ENCODE peak calls at places on chromosomes 12 and 14, in eight cellular contexts. One of them, this sample, is unnamed.
A peak's percentile ranks its signal among the peaks of the same experiment; 100 is the strongest.

GRCh38 chr12:49331360-49332222 is 5.4 kb downstream of the C1QL4 start:
- DNase-seq in A549: peak; percentile 90
- DNase-seq in GM12878: no peak
- DNase-seq in IMR-90: peak; percentile 76
- DNase-seq in endothelial cell of umbilical vein: peak; percentile 75
- DNase-seq in breast epithelium: peak; percentile 67
- DNase-seq in tibial nerve: peak; percentile 45
- DNase-seq in stomach: peak; percentile 73
- DNase-seq in this sample: peak; percentile 88

GRCh38 chr12:123384318-123384993 is 524 bp downstream of the KMT5A start:
- DNase-seq in A549: no peak
- DNase-seq in endothelial cell of umbilical vein: peak; percentile 36
- DNase-seq in GM12878: no peak
- DNase-seq in IMR-90: no peak
- DNase-seq in breast epithelium: no peak
- DNase-seq in tibial nerve: no peak
- DNase-seq in stomach: no peak
- DNase-seq in this sample: no peak

GRCh38 chr14:75491376-75491978 is 30.8 kb upstream of the BATF start:
- DNase-seq in breast epithelium: no peak
- DNase-seq in stomach: no peak
- DNase-seq in tibial nerve: no peak
- DNase-seq in GM12878: no peak
- DNase-seq in A549: no peak
- DNase-seq in IMR-90: no peak
- DNase-seq in endothelial cell of umbilical vein: no peak
- DNase-seq in this sample: no peak

GRCh38 chr14:26841920-26842741 is 244.3 kb upstream of the NOVA1 start:
- DNase-seq in endothelial cell of umbilical vein: peak; percentile 76
- DNase-seq in tibial nerve: peak; percentile 46
- DNase-seq in IMR-90: peak; percentile 60
- DNase-seq in stomach: peak; percentile 26
- DNase-seq in breast epithelium: peak; percentile 31
- DNase-seq in GM12878: no peak
- DNase-seq in A549: peak; percentile 34
- DNase-seq in this sample: peak; percentile 95

GRCh38 chr12:127060933-127061332 is 1206.0 kb upstream of the TMEM132C start:
- DNase-seq in A549: no peak
- DNase-seq in breast epithelium: no peak
- DNase-seq in stomach: no peak
- DNase-seq in IMR-90: no peak
- DNase-seq in GM12878: no peak
- DNase-seq in tibial nerve: no peak
- DNase-seq in endothelial cell of umbilical vein: no peak
- DNase-seq in this sample: no peak

GRCh38 chr14:53310412-53310811 is 157.3 kb upstream of the DDHD1 start:
- DNase-seq in IMR-90: no peak
- DNase-seq in A549: no peak
- DNase-seq in breast epithelium: no peak
- DNase-seq in endothelial cell of umbilical vein: no peak
- DNase-seq in tibial nerve: no peak
- DNase-seq in GM12878: no peak
- DNase-seq in stomach: no peak
- DNase-seq in this sample: no peak

GRCh38 chr14:105300542-105301102 is at the start of gene BRF1:
- DNase-seq in endothelial cell of umbilical vein: peak; percentile 95
- DNase-seq in GM12878: no peak
- DNase-seq in stomach: peak; percentile 95
- DNase-seq in tibial nerve: peak; percentile 91
- DNase-seq in breast epithelium: peak; percentile 91
- DNase-seq in A549: peak; percentile 85
- DNase-seq in IMR-90: peak; percentile 86
- DNase-seq in this sample: peak; percentile 94

GRCh38 chr14:73463411-73463810 is 5.1 kb upstream of the NUMB start:
- DNase-seq in IMR-90: peak; percentile 98
- DNase-seq in tibial nerve: no peak
- DNase-seq in endothelial cell of umbilical vein: peak; percentile 86
- DNase-seq in stomach: peak; percentile 33
- DNase-seq in A549: no peak
- DNase-seq in GM12878: no peak
- DNase-seq in breast epithelium: no peak
- DNase-seq in this sample: no peak

GRCh38 chr14:65332141-65332871 is 80.2 kb upstream of the FUT8 start:
- DNase-seq in IMR-90: no peak
- DNase-seq in A549: no peak
- DNase-seq in breast epithelium: no peak
- DNase-seq in endothelial cell of umbilical vein: peak; percentile 45
- DNase-seq in stomach: no peak
- DNase-seq in GM12878: no peak
- DNase-seq in tibial nerve: no peak
- DNase-seq in this sample: no peak

GRCh38 chr12:124782132-124782531 is 81.5 kb downstream of the SCARB1 start:
- DNase-seq in A549: no peak
- DNase-seq in GM12878: no peak
- DNase-seq in stomach: no peak
- DNase-seq in endothelial cell of umbilical vein: no peak
- DNase-seq in breast epithelium: no peak
- DNase-seq in tibial nerve: no peak
- DNase-seq in IMR-90: no peak
- DNase-seq in this sample: no peak

GRCh38 chr12:115687094-115687493 is 590.4 kb downstream of the MED13L start:
- DNase-seq in tibial nerve: no peak
- DNase-seq in IMR-90: no peak
- DNase-seq in GM12878: no peak
- DNase-seq in stomach: peak; percentile 26
- DNase-seq in endothelial cell of umbilical vein: no peak
- DNase-seq in A549: no peak
- DNase-seq in breast epithelium: no peak
- DNase-seq in this sample: no peak

GRCh38 chr12:100974747-100975146 is 180.2 kb downstream of the ANO4 start:
- DNase-seq in tibial nerve: no peak
- DNase-seq in GM12878: no peak
- DNase-seq in breast epithelium: no peak
- DNase-seq in endothelial cell of umbilical vein: no peak
- DNase-seq in stomach: no peak
- DNase-seq in IMR-90: no peak
- DNase-seq in A549: no peak
- DNase-seq in this sample: no peak

GRCh38 chr12:107645630-107646333 is 39.8 kb upstream of the PWP1 start:
- DNase-seq in A549: no peak
- DNase-seq in stomach: no peak
- DNase-seq in breast epithelium: no peak
- DNase-seq in tibial nerve: no peak
- DNase-seq in IMR-90: no peak
- DNase-seq in endothelial cell of umbilical vein: peak; percentile 85
- DNase-seq in GM12878: no peak
- DNase-seq in this sample: no peak

GRCh38 chr12:13798162-13798561 is 183.2 kb downstream of the GRIN2B start:
- DNase-seq in IMR-90: no peak
- DNase-seq in stomach: no peak
- DNase-seq in breast epithelium: no peak
- DNase-seq in A549: no peak
- DNase-seq in tibial nerve: no peak
- DNase-seq in GM12878: no peak
- DNase-seq in endothelial cell of umbilical vein: no peak
- DNase-seq in this sample: no peak

GRCh38 chr14:69713127-69713800 is 53.7 kb upstream of the SRSF5 start:
- DNase-seq in tibial nerve: no peak
- DNase-seq in GM12878: no peak
- DNase-seq in A549: no peak
- DNase-seq in endothelial cell of umbilical vein: peak; percentile 62
- DNase-seq in breast epithelium: peak; percentile 84
- DNase-seq in stomach: peak; percentile 65
- DNase-seq in IMR-90: no peak
- DNase-seq in this sample: no peak

DNA sequence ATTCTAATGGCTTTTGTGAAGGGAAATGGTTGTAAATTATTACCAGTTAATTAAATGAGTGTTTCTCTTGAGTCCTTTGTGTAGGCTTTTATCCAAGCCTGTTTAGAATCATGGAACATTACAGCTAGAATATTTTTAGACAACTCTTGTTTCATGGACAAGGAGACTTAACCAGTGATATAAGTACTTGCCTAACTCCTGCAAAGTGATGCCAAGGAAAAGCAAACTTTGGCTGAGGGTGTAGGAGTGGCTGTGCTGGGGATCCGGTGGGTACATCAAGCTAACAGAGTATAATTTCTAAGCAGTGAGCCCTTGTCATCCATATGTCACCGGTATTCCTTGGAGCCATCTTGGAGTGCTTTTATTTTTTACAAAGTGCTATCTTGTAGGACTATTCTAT is 61.5 kb downstream of the PRKCH start:
- DNase-seq in A549: no peak
- DNase-seq in GM12878: no peak
- DNase-seq in breast epithelium: no peak
- DNase-seq in endothelial cell of umbilical vein: no peak
- DNase-seq in tibial nerve: no peak
- DNase-seq in IMR-90: no peak
- DNase-seq in stomach: no peak
- DNase-seq in this sample: no peak
- H3K4me3 ChIP-seq in A549: no peak overlapping the region
- H3K4me3 ChIP-seq in GM12878: no peak overlapping the region
- H3K4me3 ChIP-seq in breast epithelium: no peak overlapping the region
- H3K4me3 ChIP-seq in endothelial cell of umbilical vein: no peak overlapping the region
- H3K4me3 ChIP-seq in tibial nerve: no peak overlapping the region
- H3K4me3 ChIP-seq in IMR-90: no peak overlapping the region
- H3K4me3 ChIP-seq in stomach: no peak overlapping the region
- H3K4me3 ChIP-seq in this sample: no peak overlapping the region

GRCh38 chr14:99971087-99971928 is 93.9 kb upstream of the EVL start:
- DNase-seq in stomach: peak; percentile 86
- DNase-seq in A549: peak; percentile 76
- DNase-seq in tibial nerve: peak; percentile 75
- DNase-seq in breast epithelium: peak; percentile 51
- DNase-seq in endothelial cell of umbilical vein: peak; percentile 85
- DNase-seq in IMR-90: peak; percentile 80
- DNase-seq in GM12878: no peak
- DNase-seq in this sample: no peak
- TF ChIP-seq POLR2A in stomach: no peak
- TF ChIP-seq POLR2A in A549: peak; percentile 32
- TF ChIP-seq POLR2A in tibial nerve: peak; percentile 56
- TF ChIP-seq POLR2A in breast epithelium: no peak
- TF ChIP-seq POLR2A in endothelial cell of umbilical vein: peak; percentile 33
- TF ChIP-seq POLR2A in IMR-90: no peak
- TF ChIP-seq POLR2A in GM12878: peak; percentile 48
- TF ChIP-seq POLR2A in this sample: peak; percentile 56

GRCh38 chr12:20382117-20382516 is 13.8 kb downstream of the PDE3A start:
- DNase-seq in endothelial cell of umbilical vein: no peak
- DNase-seq in IMR-90: no peak
- DNase-seq in A549: no peak
- DNase-seq in stomach: no peak
- DNase-seq in GM12878: no peak
- DNase-seq in tibial nerve: no peak
- DNase-seq in breast epithelium: no peak
- DNase-seq in this sample: no peak

GRCh38 chr12:20377750-20378149 is 9.4 kb downstream of the PDE3A start:
- DNase-seq in endothelial cell of umbilical vein: no peak
- DNase-seq in breast epithelium: no peak
- DNase-seq in A549: no peak
- DNase-seq in GM12878: no peak
- DNase-seq in IMR-90: no peak
- DNase-seq in stomach: no peak
- DNase-seq in tibial nerve: no peak
- DNase-seq in this sample: no peak

DNA sequence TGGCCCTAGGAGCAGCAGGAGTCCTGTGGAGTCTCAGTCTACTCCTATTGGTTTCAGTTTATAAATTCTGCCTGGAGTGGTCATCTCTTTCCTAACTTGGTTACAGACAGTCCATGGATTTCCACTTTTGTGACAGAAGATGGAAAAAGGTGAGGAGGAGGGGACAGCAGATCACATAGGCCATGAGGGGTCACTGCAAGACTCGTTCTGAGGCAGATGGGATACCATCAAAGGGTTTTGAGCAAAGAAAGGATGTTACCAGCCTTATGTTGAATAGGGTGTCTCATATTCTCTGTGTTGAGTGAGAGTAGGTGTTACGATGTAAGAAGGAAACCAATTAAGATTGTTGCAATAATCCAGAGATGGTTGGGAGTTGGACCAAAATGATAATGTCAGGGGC is 15.3 kb downstream of the PDE3A start:
- DNase-seq in endothelial cell of umbilical vein: no peak
- DNase-seq in A549: no peak
- DNase-seq in tibial nerve: no peak
- DNase-seq in breast epithelium: no peak
- DNase-seq in GM12878: no peak
- DNase-seq in stomach: no peak
- DNase-seq in IMR-90: no peak
- DNase-seq in this sample: no peak
- H3K27ac ChIP-seq in endothelial cell of umbilical vein: no peak overlapping the region
- H3K27ac ChIP-seq in A549: peak overlapping the region; percentile 15
- H3K27ac ChIP-seq in tibial nerve: no peak overlapping the region
- H3K27ac ChIP-seq in breast epithelium: no peak overlapping the region
- H3K27ac ChIP-seq in GM12878: no peak overlapping the region
- H3K27ac ChIP-seq in stomach: no peak overlapping the region
- H3K27ac ChIP-seq in IMR-90: no peak overlapping the region
- H3K27ac ChIP-seq in this sample: no peak overlapping the region

DNA sequence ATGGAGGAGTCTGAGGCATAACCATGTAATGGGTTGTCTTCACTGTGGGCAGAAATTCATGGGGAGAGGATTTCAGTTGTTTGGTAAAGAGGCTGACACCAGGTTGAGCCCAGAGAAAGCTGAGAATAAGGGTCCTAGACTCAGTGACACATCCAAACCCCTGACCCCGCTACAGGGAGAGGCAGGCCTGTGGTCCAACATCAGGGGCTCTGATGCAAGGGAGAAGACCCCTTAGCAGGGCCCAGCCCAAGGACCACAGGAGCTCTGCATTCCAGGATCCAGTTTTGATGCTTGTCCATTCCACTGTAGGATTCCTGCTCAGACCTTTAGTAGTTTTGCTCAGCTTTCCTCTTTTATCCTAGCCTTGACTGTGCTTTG is 15.5 kb downstream of the GPR68 start:
- DNase-seq in IMR-90: no peak
- DNase-seq in endothelial cell of umbilical vein: no peak
- DNase-seq in A549: no peak
- DNase-seq in GM12878: no peak
- DNase-seq in tibial nerve: no peak
- DNase-seq in stomach: no peak
- DNase-seq in breast epithelium: no peak
- DNase-seq in this sample: no peak
- H3K4me3 ChIP-seq in IMR-90: no peak overlapping the region
- H3K4me3 ChIP-seq in endothelial cell of umbilical vein: no peak overlapping the region
- H3K4me3 ChIP-seq in A549: no peak overlapping the region
- H3K4me3 ChIP-seq in GM12878: peak overlapping the region; percentile 0
- H3K4me3 ChIP-seq in tibial nerve: no peak overlapping the region
- H3K4me3 ChIP-seq in stomach: no peak overlapping the region
- H3K4me3 ChIP-seq in breast epithelium: no peak overlapping the region
- H3K4me3 ChIP-seq in this sample: no peak overlapping the region